ENCODE peak calls at places on chromosomes 7 and 10, in ten cellular contexts. L, Y, N, A, X, I, S, F, Q and Z are unnamed samples.

GRCh38 chr7:3695602-3696001 is 394.6 kb downstream of the SDK1 start:
- DNase-seq in I (no peak), L (peak), Y (no peak), S (no peak), N (no peak), F (no peak), X (no peak), Q (no peak), A (no peak), Z (peak)

GRCh38 chr10:60962946-60963345 is 19.0 kb upstream of the RHOBTB1 start:
- DNase-seq in I (no peak), A (no peak), X (no peak), L (no peak), Q (peak), S (no peak), N (no peak), F (no peak), Y (no peak), Z (no peak)

GRCh38 chr10:69096045-69096444 is 8.1 kb downstream of the SRGN start:
- DNase-seq in I (no peak), N (no peak), A (no peak), L (no peak), Q (no peak), S (no peak), F (no peak), X (no peak), Y (no peak), Z (no peak)

GRCh38 chr7:86745019-86745745 is 101.5 kb downstream of the GRM3 start:
- DNase-seq in Q (peak), N (no peak), S (no peak), I (no peak), A (no peak), Y (no peak), L (no peak), X (no peak), F (no peak), Z (no peak)

GRCh38 chr10:86961481-86962091 is 3.2 kb downstream of the SNCG start:
- DNase-seq in I (no peak), S (no peak), A (no peak), Q (peak), X (no peak), L (no peak), F (no peak), Y (no peak), N (peak), Z (no peak)

GRCh38 chr7:122544463-122544862 is 154.5 kb downstream of the RNF133 start:
- DNase-seq in S (no peak), I (no peak), N (no peak), X (no peak), F (no peak), Q (no peak), A (no peak), Y (no peak), L (no peak), Z (no peak)

GRCh38 chr7:140062118-140062527 is 628 bp downstream of the PARP12 start:
- DNase-seq in X (peak), S (peak), A (no peak), Y (no peak), I (no peak), N (peak), Q (no peak), F (peak), L (no peak), Z (no peak)

GRCh38 chr7:91194841-91195240 is 69.4 kb upstream of the FZD1 start:
- DNase-seq in F (no peak), N (no peak), S (no peak), Q (no peak), L (no peak), X (no peak), A (no peak), Y (no peak), I (no peak), Z (no peak)

GRCh38 chr10:18607503-18607902 is 43.9 kb downstream of the NSUN6 start:
- DNase-seq in X (no peak), F (no peak), A (peak), Q (peak), S (no peak), N (no peak), L (peak), Y (no peak), I (no peak), Z (peak)

GRCh38 chr10:92972066-92972870 is 88.3 kb upstream of the CYP26C1 start:
- DNase-seq in X (no peak), N (no peak), S (no peak), L (peak), A (peak), F (no peak), I (no peak), Q (no peak), Y (peak), Z (peak)

GRCh38 chr7:47942132-47942531 is 6.1 kb downstream of the PKD1L1 start:
- DNase-seq in X (no peak), A (no peak), S (no peak), F (no peak), L (no peak), Q (no peak), I (no peak), N (peak), Y (no peak), Z (no peak)

GRCh38 chr7:135670179-135670578 is 7.9 kb downstream of the STMP1 start:
- DNase-seq in X (no peak), Q (no peak), Y (no peak), F (no peak), I (no peak), L (no peak), A (no peak), S (no peak), N (no peak), Z (no peak)

GRCh38 chr7:63900394-63901203 is 98.0 kb upstream of the ZNF722 start:
- DNase-seq in F (peak), A (no peak), N (no peak), I (peak), S (peak), Y (no peak), L (peak), X (peak), Q (no peak), Z (no peak)

GRCh38 chr7:127250312-127251047 is 2.3 kb downstream of the GRM8 start:
- DNase-seq in L (no peak), S (no peak), I (peak), Q (no peak), A (no peak), N (no peak), F (no peak), Y (no peak), X (no peak), Z (no peak)

GRCh38 chr10:49379596-49380410 is 16.1 kb downstream of the DRGX start:
- DNase-seq in F (no peak), Q (no peak), S (no peak), N (peak), L (peak), A (no peak), Y (no peak), I (no peak), X (no peak), Z (peak)